ENCODE peak calls at places on chromosomes 4 and X, in six cellular contexts. U is tibial artery, B is A673, H is mammary epithelial cell, O is Panc1, D is psoas muscle. S is an unnamed sample.

GRCh38 chr4:142581891-142582290 is 264.2 kb downstream of the INPP4B start:
- DNase-seq in H (no peak), O (no peak), U (no peak), B (no peak), D (no peak), S (no peak)

GRCh38 chr4:147157860-147158701 is 212.4 kb upstream of the TTC29 start:
- DNase-seq in O (no peak), H (no peak), U (no peak), D (peak; percentile 12), B (peak; percentile 60), S (no peak)

GRCh38 chr4:174716986-174717770 is 111.9 kb downstream of the GLRA3 start:
- DNase-seq in B (peak; percentile 60), D (no peak), O (no peak), H (no peak), U (no peak), S (no peak)

GRCh38 chrX:53440631-53441517 is 6.7 kb upstream of the HSD17B10 start:
- DNase-seq in D (peak; percentile 87), B (peak; percentile 54), O (no peak), U (peak; percentile 86), H (peak; percentile 72), S (peak; percentile 71)

GRCh38 chr4:41670530-41670929 is 78.0 kb downstream of the PHOX2B start:
- DNase-seq in U (no peak), B (no peak), O (no peak), H (no peak), D (no peak), S (no peak)

GRCh38 chr4:74674750-74675149 is 119.6 kb downstream of the BTC start:
- DNase-seq in O (no peak), D (no peak), U (no peak), B (no peak), H (no peak), S (no peak)

GRCh38 chr4:137602401-137602800 is 70.1 kb upstream of the PCDH18 start:
- DNase-seq in D (no peak), O (no peak), B (no peak), H (no peak), U (no peak), S (no peak)

GRCh38 chr4:128241425-128241913 is 46.1 kb downstream of the PGRMC2 start:
- DNase-seq in O (no peak), B (peak; percentile 38), D (peak; percentile 19), H (peak; percentile 95), U (no peak), S (no peak)

GRCh38 chrX:49760288-49760885 is 64.6 kb upstream of the PAGE1 start:
- DNase-seq in O (no peak), D (no peak), U (no peak), H (no peak), B (no peak), S (no peak)

GRCh38 chr4:13483142-13484044 is 747 bp downstream of the RAB28 start:
- DNase-seq in B (peak; percentile 68), D (peak; percentile 48), U (peak; percentile 79), O (no peak), H (peak; percentile 73), S (no peak)

GRCh38 chr4:88893961-88894360 is 163.0 kb downstream of the FAM13A start:
- DNase-seq in U (no peak), D (no peak), B (no peak), O (no peak), H (no peak), S (no peak)

GRCh38 chr4:68240618-68241017 is 4.9 kb downstream of the TMPRSS11B start:
- DNase-seq in D (no peak), B (no peak), H (no peak), O (no peak), U (no peak), S (no peak)

GRCh38 chr4:81142744-81143143 is 72.3 kb downstream of the PRKG2 start:
- DNase-seq in H (peak; percentile 28), B (no peak), U (no peak), D (no peak), O (no peak), S (no peak)

GRCh38 chrX:118519411-118520205 is 24.0 kb downstream of the DOCK11 start:
- DNase-seq in D (no peak), U (no peak), O (no peak), H (peak; percentile 15), B (no peak), S (no peak)

GRCh38 chr4:8904041-8904501 is 32.4 kb upstream of the HMX1 start:
- DNase-seq in B (no peak), O (no peak), D (no peak), H (no peak), U (peak; percentile 40), S (no peak)

GRCh38 chr4:4860803-4861591 is 1.5 kb downstream of the MSX1 start:
- DNase-seq in D (peak; percentile 39), B (no peak), O (no peak), U (no peak), H (no peak), S (no peak)

GRCh38 chr4:4861592-4862551 is 2.4 kb downstream of the MSX1 start:
- DNase-seq in H (no peak), O (no peak), D (no peak), U (no peak), B (no peak), S (no peak)

GRCh38 chr4:4864443-4864939 is 5.0 kb downstream of the MSX1 start:
- DNase-seq in U (no peak), H (no peak), B (no peak), D (no peak), O (no peak), S (peak; percentile 45)

GRCh38 chr4:4864940-4865704 is 5.7 kb downstream of the MSX1 start:
- DNase-seq in B (no peak), U (no peak), H (no peak), D (no peak), O (no peak), S (no peak)

GRCh38 chr4:4862665-4863482 is 3.4 kb downstream of the MSX1 start:
- DNase-seq in U (no peak), O (no peak), B (no peak), D (no peak), H (no peak), S (peak; percentile 34)
- H3K27me3 ChIP-seq in U (peaks cover 89% of the 10 kb centered on the region), O (no peaks in the 10 kb centered on the region), B (peaks cover 41% of the 10 kb centered on the region), D (peaks cover 66% of the 10 kb centered on the region), H (peaks cover 56% of the 10 kb centered on the region), S (peaks cover 84% of the 10 kb centered on the region)

GRCh38 chr4:16270654-16271328 is 44.5 kb upstream of the TAPT1 start:
- DNase-seq in D (no peak), O (no peak), B (peak; percentile 46), H (no peak), U (no peak), S (no peak)
- TF ChIP-seq CTCF in D (no peak), O (peak; percentile 7), B (peak; percentile 52), H (peak; percentile 25), U (no peak), S (no peak)

DNA sequence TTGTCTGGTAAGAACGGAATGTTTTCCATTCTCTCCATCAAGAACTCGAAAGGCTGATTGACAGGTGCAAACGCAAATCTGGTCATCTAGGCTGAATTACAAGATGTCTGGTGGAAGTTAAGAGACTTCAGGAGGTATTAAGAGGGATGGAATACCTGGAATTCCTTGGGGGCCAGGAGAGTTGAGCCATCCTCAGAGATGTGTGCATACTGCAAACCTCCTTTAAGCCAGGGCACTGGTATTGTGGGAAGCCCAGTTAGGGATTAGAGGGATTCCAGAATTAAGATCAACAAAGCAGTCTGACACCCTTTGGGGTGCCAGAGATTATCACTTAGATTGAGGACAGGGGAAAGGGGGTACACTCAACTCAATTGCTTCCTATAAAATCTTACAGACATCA is 151.4 kb downstream of the VCX3A start:
- DNase-seq in O (no peak), H (no peak), U (no peak), D (no peak), B (no peak), S (no peak)
- H3K27ac ChIP-seq in O (no peak overlapping the region), H (no peak overlapping the region), U (no peak overlapping the region), D (no peak overlapping the region), B (no peak overlapping the region), S (no peak overlapping the region)

GRCh38 chr4:84494518-84494917 is 4.6 kb downstream of the NKX6-1 start:
- DNase-seq in O (no peak), D (no peak), H (no peak), B (no peak), U (no peak), S (no peak)

GRCh38 chr4:84491420-84491819 is 7.7 kb downstream of the NKX6-1 start:
- DNase-seq in H (no peak), B (no peak), O (no peak), D (no peak), U (no peak), S (no peak)

GRCh38 chr4:84492290-84492689 is 6.8 kb downstream of the NKX6-1 start:
- DNase-seq in U (no peak), D (no peak), B (no peak), O (no peak), H (no peak), S (no peak)

GRCh38 chr4:84493092-84493850 is 5.8 kb downstream of the NKX6-1 start:
- DNase-seq in B (no peak), O (no peak), U (no peak), H (no peak), D (no peak), S (no peak)

DNA sequence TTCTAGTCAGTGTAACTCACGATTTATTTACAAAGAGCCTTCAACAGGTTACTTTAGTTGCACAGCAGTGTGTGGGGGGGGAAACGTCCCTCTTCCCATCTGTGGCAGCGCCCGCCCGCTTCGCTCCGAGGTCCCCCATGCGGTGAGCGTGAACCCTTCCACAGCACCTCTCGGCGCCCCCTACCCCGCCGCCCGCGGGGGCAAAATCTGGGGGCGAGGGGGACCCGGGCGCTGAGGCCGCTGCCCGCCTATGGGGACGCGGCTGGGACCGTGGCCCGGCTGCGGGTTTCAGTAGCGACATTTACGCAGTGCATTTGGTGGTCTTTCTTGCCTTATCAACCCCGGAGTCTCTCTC is 6.4 kb downstream of the NKX6-1 start:
- DNase-seq in D (no peak), H (no peak), B (no peak), O (no peak), U (no peak), S (no peak)
- H3K27me3 ChIP-seq in D (peaks cover 44% of the 10 kb centered on the region), H (peaks cover 59% of the 10 kb centered on the region), B (no peaks in the 10 kb centered on the region), O (peaks cover 10% of the 10 kb centered on the region), U (peaks cover 88% of the 10 kb centered on the region), S (peaks cover 77% of the 10 kb centered on the region)

DNA sequence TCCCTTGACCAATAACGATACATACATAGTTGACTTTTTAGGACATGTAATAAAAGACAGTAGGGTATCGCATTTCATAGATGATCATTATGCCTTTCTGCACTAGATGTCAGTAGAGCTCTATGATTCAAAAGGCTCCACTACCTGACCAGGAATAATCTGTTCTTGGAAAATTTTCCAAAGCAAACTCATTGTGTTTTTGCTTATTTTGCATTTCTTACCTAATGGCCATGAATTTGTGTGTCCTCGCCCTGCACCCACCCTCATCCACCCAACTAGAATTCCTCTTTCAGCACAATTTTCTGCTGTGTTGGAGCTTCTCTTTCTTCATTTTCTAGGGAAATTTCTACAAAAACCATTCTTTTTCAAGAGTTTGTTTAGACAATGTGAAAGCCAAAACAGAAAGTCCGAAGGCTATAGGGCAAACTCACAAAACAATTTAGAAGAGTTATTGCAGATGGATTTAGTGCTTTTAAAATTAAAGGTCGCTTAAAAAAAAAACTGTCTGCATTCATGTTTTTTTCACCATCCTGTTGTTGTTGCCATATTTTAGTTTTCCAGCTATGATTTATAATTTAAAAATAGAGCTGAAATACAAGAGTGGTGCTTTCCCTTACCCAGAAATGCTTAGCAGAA is 183.6 kb downstream of the SPATA18 start:
- DNase-seq in O (peak; percentile 10), H (peak; percentile 41), D (no peak), U (no peak), B (peak; percentile 48), S (no peak)
- TF ChIP-seq CTCF in O (peak; percentile 37), H (peak; percentile 58), D (peak; percentile 63), U (peak; percentile 52), B (peak; percentile 57), S (peak; percentile 38)